ENCODE peak calls at places on chromosomes 12 and 14, in four cellular contexts. One of them, this sample, is unnamed. For H3K4me1, the result is how much of the 10 kb centered on the place peaks cover.

GRCh38 chr12:132490481-132491348 is 764 bp downstream of the FBRSL1 start:
- DNase-seq in ascending aorta: no peak
- DNase-seq in A549: no peak
- DNase-seq in tibial nerve: no peak
- DNase-seq in this sample: no peak

GRCh38 chr12:57766464-57767311 is at the start of gene CYP27B1:
- DNase-seq in ascending aorta: no peak
- DNase-seq in A549: peak
- DNase-seq in tibial nerve: no peak
- DNase-seq in this sample: no peak

GRCh38 chr14:58540693-58541092 is 97.1 kb upstream of the DACT1 start:
- DNase-seq in ascending aorta: no peak
- DNase-seq in A549: no peak
- DNase-seq in tibial nerve: no peak
- DNase-seq in this sample: no peak

GRCh38 chr12:38138225-38139221 is 178.1 kb upstream of the ALG10B start:
- DNase-seq in ascending aorta: peak
- DNase-seq in A549: peak
- DNase-seq in tibial nerve: peak
- DNase-seq in this sample: peak

GRCh38 chr14:68088463-68088862 is 268.9 kb downstream of the RAD51B start:
- DNase-seq in ascending aorta: no peak
- DNase-seq in A549: peak
- DNase-seq in tibial nerve: no peak
- DNase-seq in this sample: no peak

GRCh38 chr12:124566181-124567034 is 1.0 kb downstream of the NCOR2 start:
- DNase-seq in ascending aorta: peak
- DNase-seq in A549: peak
- DNase-seq in tibial nerve: peak
- DNase-seq in this sample: peak

GRCh38 chr12:91628656-91629055 is 446.0 kb upstream of the DCN start:
- DNase-seq in ascending aorta: no peak
- DNase-seq in A549: no peak
- DNase-seq in tibial nerve: no peak
- DNase-seq in this sample: no peak

GRCh38 chr12:84986586-84986985 is 49.5 kb downstream of the TSPAN19 start:
- DNase-seq in ascending aorta: no peak
- DNase-seq in A549: no peak
- DNase-seq in tibial nerve: no peak
- DNase-seq in this sample: no peak

GRCh38 chr12:12890815-12891645 is at the start of gene GPRC5A:
- DNase-seq in ascending aorta: peak
- DNase-seq in A549: peak
- DNase-seq in tibial nerve: peak
- DNase-seq in this sample: peak

GRCh38 chr12:130546494-130546893 is 169.6 kb downstream of the RIMBP2 start:
- DNase-seq in ascending aorta: no peak
- DNase-seq in A549: no peak
- DNase-seq in tibial nerve: no peak
- DNase-seq in this sample: no peak

GRCh38 chr12:84911331-84912190 is 1.0 kb downstream of the SLC6A15 start:
- DNase-seq in ascending aorta: no peak
- DNase-seq in A549: peak
- DNase-seq in tibial nerve: no peak
- DNase-seq in this sample: peak

GRCh38 chr12:10967409-10967808 is 19.3 kb downstream of the TAS2R50 start:
- DNase-seq in ascending aorta: no peak
- DNase-seq in A549: no peak
- DNase-seq in tibial nerve: no peak
- DNase-seq in this sample: no peak

GRCh38 chr12:40650038-40650704 is 42.1 kb upstream of the CNTN1 start:
- DNase-seq in ascending aorta: no peak
- DNase-seq in A549: no peak
- DNase-seq in tibial nerve: no peak
- DNase-seq in this sample: no peak

GRCh38 chr12:93134175-93134574 is 205.1 kb upstream of the EEA1 start:
- DNase-seq in ascending aorta: no peak
- DNase-seq in A549: no peak
- DNase-seq in tibial nerve: no peak
- DNase-seq in this sample: no peak

GRCh38 chr12:130796985-130797686 is 41.9 kb downstream of the STX2 start:
- DNase-seq in ascending aorta: no peak
- DNase-seq in A549: no peak
- DNase-seq in tibial nerve: no peak
- DNase-seq in this sample: no peak

GRCh38 chr12:42298887-42299286 is 27.0 kb downstream of the ZCRB1 start:
- DNase-seq in ascending aorta: no peak
- DNase-seq in A549: no peak
- DNase-seq in tibial nerve: no peak
- DNase-seq in this sample: no peak

GRCh38 chr12:31224768-31225448 is 101.0 kb downstream of the SINHCAF start:
- DNase-seq in ascending aorta: no peak
- DNase-seq in A549: no peak
- DNase-seq in tibial nerve: no peak
- DNase-seq in this sample: no peak

GRCh38 chr14:33343016-33343415 is 404.3 kb downstream of the NPAS3 start:
- DNase-seq in ascending aorta: no peak
- DNase-seq in A549: no peak
- DNase-seq in tibial nerve: no peak
- DNase-seq in this sample: no peak

GRCh38 chr14:68683326-68683725 is 109.5 kb downstream of the ZFP36L1 start:
- DNase-seq in ascending aorta: no peak
- DNase-seq in A549: no peak
- DNase-seq in tibial nerve: no peak
- DNase-seq in this sample: no peak

GRCh38 chr12:51889216-51890134 is 1.6 kb downstream of the ANKRD33 start:
- DNase-seq in ascending aorta: no peak
- DNase-seq in A549: no peak
- DNase-seq in tibial nerve: no peak
- DNase-seq in this sample: no peak
- TF ChIP-seq CTCF in ascending aorta: no peak
- TF ChIP-seq CTCF in A549: peak
- TF ChIP-seq CTCF in tibial nerve: no peak
- TF ChIP-seq CTCF in this sample: no peak

DNA sequence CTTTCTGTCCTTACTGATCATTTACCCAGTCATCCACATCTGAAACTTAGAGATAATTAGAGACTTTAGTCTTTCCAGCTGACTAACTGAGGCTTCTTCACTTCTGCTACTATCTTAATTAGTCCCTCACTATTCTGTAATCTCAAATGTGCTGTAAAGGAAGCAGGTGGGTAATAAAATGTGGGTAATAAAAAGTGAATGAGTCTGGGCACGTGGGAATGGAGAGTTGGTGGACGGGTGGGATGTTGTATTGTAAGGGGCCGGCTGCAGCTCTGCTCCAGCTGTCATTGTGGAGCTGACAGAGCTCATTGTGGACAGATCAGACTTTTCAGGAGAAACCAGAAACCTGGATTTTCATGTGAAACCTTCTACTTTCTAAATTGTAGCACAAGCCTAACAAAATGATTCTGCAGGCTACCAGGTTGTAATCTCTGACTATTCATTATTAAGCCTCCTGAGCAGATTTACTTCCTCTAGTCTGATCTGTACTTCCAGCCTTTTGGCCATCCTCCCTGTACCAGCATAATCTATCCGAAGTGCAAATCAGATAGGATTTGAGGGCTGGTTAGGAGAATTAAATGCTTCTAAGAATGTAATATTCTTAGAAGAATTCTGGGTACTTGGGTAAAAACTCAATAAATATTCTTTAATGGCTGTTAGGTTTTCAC is 42.0 kb upstream of the BMAL2 start:
- DNase-seq in ascending aorta: no peak
- DNase-seq in A549: no peak
- DNase-seq in tibial nerve: no peak
- DNase-seq in this sample: no peak
- H3K4me1 ChIP-seq in ascending aorta: under half
- H3K4me1 ChIP-seq in A549: under half
- H3K4me1 ChIP-seq in tibial nerve: under half
- H3K4me1 ChIP-seq in this sample: under half

DNA sequence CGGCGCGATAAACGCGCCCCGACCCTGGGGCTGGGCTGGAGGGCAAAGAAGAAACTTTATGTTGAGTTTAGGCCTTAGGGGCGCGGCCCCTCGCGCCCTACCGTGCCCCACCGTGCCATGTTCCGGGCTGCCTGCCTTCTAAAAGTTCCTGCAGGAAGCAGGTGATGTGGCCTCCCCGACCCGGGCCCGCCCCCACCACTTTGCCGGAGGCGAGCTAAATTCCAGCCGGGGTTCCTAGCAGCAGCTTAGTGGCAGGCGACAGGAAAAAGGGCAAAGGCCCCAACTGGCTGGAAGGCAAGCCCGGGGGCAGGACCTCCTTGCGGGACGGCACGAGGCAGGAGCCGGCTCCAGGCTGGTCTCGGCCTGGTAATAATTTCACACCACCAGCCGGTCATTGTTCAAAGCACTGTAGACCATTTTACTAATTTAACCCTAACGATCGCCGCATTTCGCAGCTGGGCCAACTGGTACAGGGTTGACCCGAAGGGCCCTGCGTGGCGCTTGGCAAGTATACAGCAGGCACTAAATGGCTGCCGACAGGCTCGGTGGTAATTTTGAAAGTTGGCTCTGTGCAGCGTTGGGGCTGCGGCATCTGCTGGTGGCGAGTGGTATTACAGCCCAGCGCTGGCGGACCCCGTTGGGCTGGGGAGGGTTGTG is 895 bp upstream of the CCDC88C start:
- DNase-seq in ascending aorta: peak
- DNase-seq in A549: peak
- DNase-seq in tibial nerve: peak
- DNase-seq in this sample: peak
- H3K27ac ChIP-seq in ascending aorta: no peak
- H3K27ac ChIP-seq in A549: peak
- H3K27ac ChIP-seq in tibial nerve: no peak
- H3K27ac ChIP-seq in this sample: no peak

GRCh38 chr12:4586500-4586899 is 24.5 kb downstream of the DYRK4 start:
- DNase-seq in ascending aorta: no peak
- DNase-seq in A549: no peak
- DNase-seq in tibial nerve: no peak
- DNase-seq in this sample: no peak

GRCh38 chr12:4584281-4584680 is 22.3 kb downstream of the DYRK4 start:
- DNase-seq in ascending aorta: no peak
- DNase-seq in A549: no peak
- DNase-seq in tibial nerve: no peak
- DNase-seq in this sample: no peak

GRCh38 chr12:4587108-4587507 is 25.1 kb downstream of the DYRK4 start:
- DNase-seq in ascending aorta: no peak
- DNase-seq in A549: no peak
- DNase-seq in tibial nerve: no peak
- DNase-seq in this sample: no peak

GRCh38 chr12:4588916-4589315 is 26.9 kb downstream of the DYRK4 start:
- DNase-seq in ascending aorta: no peak
- DNase-seq in A549: no peak
- DNase-seq in tibial nerve: no peak
- DNase-seq in this sample: no peak

GRCh38 chr12:4584896-4585295 is 22.9 kb downstream of the DYRK4 start:
- DNase-seq in ascending aorta: no peak
- DNase-seq in A549: no peak
- DNase-seq in tibial nerve: no peak
- DNase-seq in this sample: no peak
- TF ChIP-seq CTCF in ascending aorta: no peak
- TF ChIP-seq CTCF in A549: no peak
- TF ChIP-seq CTCF in tibial nerve: no peak
- TF ChIP-seq CTCF in this sample: no peak

GRCh38 chr12:97223419-97223818 is 239.2 kb upstream of the RMST start:
- DNase-seq in ascending aorta: no peak
- DNase-seq in A549: no peak
- DNase-seq in tibial nerve: no peak
- DNase-seq in this sample: no peak
- H3K4me1 ChIP-seq in ascending aorta: under half
- H3K4me1 ChIP-seq in A549: under half
- H3K4me1 ChIP-seq in tibial nerve: under half
- H3K4me1 ChIP-seq in this sample: under half

GRCh38 chr12:68745376-68745903 is 536 bp upstream of the SLC35E3 start:
- DNase-seq in ascending aorta: no peak
- DNase-seq in A549: no peak
- DNase-seq in tibial nerve: no peak
- DNase-seq in this sample: no peak
- H3K27ac ChIP-seq in ascending aorta: peak
- H3K27ac ChIP-seq in A549: peak
- H3K27ac ChIP-seq in tibial nerve: peak
- H3K27ac ChIP-seq in this sample: peak

GRCh38 chr12:102480401-102480800 is at the start of gene IGF1:
- DNase-seq in ascending aorta: no peak
- DNase-seq in A549: no peak
- DNase-seq in tibial nerve: no peak
- DNase-seq in this sample: no peak
- TF ChIP-seq CTCF in ascending aorta: no peak
- TF ChIP-seq CTCF in A549: no peak
- TF ChIP-seq CTCF in tibial nerve: no peak
- TF ChIP-seq CTCF in this sample: no peak

GRCh38 chr12:56682323-56682722 is 5.8 kb downstream of the PTGES3 start:
- DNase-seq in ascending aorta: peak
- DNase-seq in A549: no peak
- DNase-seq in tibial nerve: no peak
- DNase-seq in this sample: no peak

GRCh38 chr12:56678852-56679251 is 9.2 kb downstream of the PTGES3 start:
- DNase-seq in ascending aorta: no peak
- DNase-seq in A549: no peak
- DNase-seq in tibial nerve: no peak
- DNase-seq in this sample: no peak

GRCh38 chr12:56679834-56680575 is 8.1 kb downstream of the PTGES3 start:
- DNase-seq in ascending aorta: no peak
- DNase-seq in A549: no peak
- DNase-seq in tibial nerve: no peak
- DNase-seq in this sample: peak

GRCh38 chr12:56677680-56678079 is 10.4 kb downstream of the PTGES3 start:
- DNase-seq in ascending aorta: no peak
- DNase-seq in A549: no peak
- DNase-seq in tibial nerve: no peak
- DNase-seq in this sample: no peak

GRCh38 chr12:56676851-56677601 is 11.1 kb downstream of the PTGES3 start:
- DNase-seq in ascending aorta: no peak
- DNase-seq in A549: no peak
- DNase-seq in tibial nerve: no peak
- DNase-seq in this sample: no peak
- H3K4me1 ChIP-seq in ascending aorta: under half
- H3K4me1 ChIP-seq in A549: half or more
- H3K4me1 ChIP-seq in tibial nerve: half or more
- H3K4me1 ChIP-seq in this sample: half or more

GRCh38 chr12:86216591-86216990 is 39.6 kb downstream of the MGAT4C start:
- DNase-seq in ascending aorta: no peak
- DNase-seq in A549: no peak
- DNase-seq in tibial nerve: no peak
- DNase-seq in this sample: no peak
- H3K27ac ChIP-seq in ascending aorta: no peak
- H3K27ac ChIP-seq in A549: no peak
- H3K27ac ChIP-seq in tibial nerve: no peak
- H3K27ac ChIP-seq in this sample: no peak

GRCh38 chr14:93137864-93138263 is 22.1 kb upstream of the ITPK1 start:
- DNase-seq in ascending aorta: no peak
- DNase-seq in A549: peak
- DNase-seq in tibial nerve: no peak
- DNase-seq in this sample: peak
- TF ChIP-seq CTCF in ascending aorta: no peak
- TF ChIP-seq CTCF in A549: no peak
- TF ChIP-seq CTCF in tibial nerve: no peak
- TF ChIP-seq CTCF in this sample: no peak